ENCODE peak calls at places on chromosome 6, in nine cellular contexts. D, O, X, B, E, J, G, F and V are unnamed samples.

GRCh38 chr6:133051264-133051663 is 189.9 kb upstream of the EYA4 start:
- DNase-seq in X (no peak), B (no peak), G (no peak), D (no peak), O (no peak), F (no peak), J (no peak), E (no peak), V (no peak)

GRCh38 chr6:137076277-137077068 is 31.7 kb upstream of the IL20RA start:
- DNase-seq in F (peak), B (peak), O (peak), D (peak), X (peak), J (peak), G (peak), E (peak), V (peak)

GRCh38 chr6:117637770-117638169 is 35.5 kb upstream of the GOPC start:
- DNase-seq in G (no peak), B (no peak), E (no peak), D (no peak), F (no peak), O (no peak), J (no peak), X (no peak), V (no peak)

GRCh38 chr6:134851548-134851947 is 98.4 kb downstream of the ALDH8A1 start:
- DNase-seq in O (no peak), D (no peak), X (no peak), B (no peak), G (no peak), E (no peak), F (no peak), J (no peak), V (no peak)

GRCh38 chr6:144936764-144937163 is 651.6 kb downstream of the UTRN start:
- DNase-seq in O (no peak), G (no peak), D (no peak), B (no peak), J (no peak), F (no peak), X (no peak), E (no peak), V (no peak)

GRCh38 chr6:136007355-136007754 is 155.9 kb downstream of the PDE7B start:
- DNase-seq in X (no peak), E (no peak), F (no peak), B (no peak), J (no peak), O (no peak), G (peak), D (no peak), V (no peak)

GRCh38 chr6:165231581-165232276 is 77.7 kb downstream of the C6orf118 start:
- DNase-seq in O (peak), B (peak), F (no peak), G (peak), X (peak), D (no peak), E (no peak), J (no peak), V (no peak)

GRCh38 chr6:53718597-53719460 is 53.3 kb upstream of the KLHL31 start:
- DNase-seq in X (peak), J (no peak), O (peak), F (peak), B (peak), G (peak), E (peak), D (peak), V (no peak)

GRCh38 chr6:30682181-30683117 is 4.0 kb downstream of the PPP1R18 start:
- DNase-seq in X (peak), J (peak), O (peak), B (peak), G (peak), D (peak), E (peak), F (peak), V (peak)

GRCh38 chr6:113859349-113860164 is 2.4 kb downstream of the MARCKS start:
- DNase-seq in G (no peak), D (no peak), X (peak), E (peak), B (peak), F (no peak), J (peak), O (peak), V (peak)

GRCh38 chr6:76264466-76264865 is 192.0 kb upstream of the IMPG1 start:
- DNase-seq in B (no peak), X (no peak), O (no peak), D (no peak), F (no peak), G (no peak), J (no peak), E (no peak), V (no peak)

GRCh38 chr6:87276624-87277023 is 45.8 kb upstream of the SMIM8 start:
- DNase-seq in G (no peak), B (no peak), O (no peak), J (no peak), X (no peak), E (no peak), D (no peak), F (no peak), V (no peak)

GRCh38 chr6:165649701-165650137 is 13.3 kb downstream of the PDE10A start:
- DNase-seq in F (no peak), J (no peak), O (no peak), G (no peak), D (no peak), X (no peak), E (peak), B (no peak), V (no peak)

GRCh38 chr6:68235192-68235812 is 399.8 kb upstream of the ADGRB3 start:
- DNase-seq in F (no peak), O (no peak), D (no peak), G (no peak), B (no peak), J (no peak), X (no peak), E (no peak), V (no peak)

GRCh38 chr6:14748679-14749078 is 497.2 kb upstream of the JARID2 start:
- DNase-seq in B (no peak), F (no peak), E (no peak), X (no peak), G (no peak), J (no peak), O (no peak), D (no peak), V (no peak)

GRCh38 chr6:13413906-13414555 is 73.4 kb downstream of the GFOD1 start:
- DNase-seq in G (no peak), F (no peak), O (no peak), B (no peak), E (peak), X (peak), J (peak), D (no peak), V (peak)

GRCh38 chr6:135323202-135323668 is 142.1 kb downstream of the MYB start:
- DNase-seq in G (peak), B (no peak), O (no peak), E (no peak), D (peak), J (no peak), X (no peak), F (no peak), V (no peak)

GRCh38 chr6:44036196-44036595 is 91.1 kb downstream of the MRPL14 start:
- DNase-seq in E (no peak), X (no peak), F (no peak), D (no peak), O (no peak), J (no peak), B (no peak), G (no peak), V (no peak)

GRCh38 chr6:143325379-143326140 is 124.9 kb downstream of the ADAT2 start:
- DNase-seq in F (no peak), E (no peak), B (no peak), X (no peak), G (no peak), D (no peak), O (no peak), J (no peak), V (no peak)

GRCh38 chr6:107271208-107271790 is 156.0 kb upstream of the BEND3 start:
- DNase-seq in J (no peak), F (no peak), G (no peak), X (no peak), E (no peak), B (no peak), O (no peak), D (no peak), V (no peak)

GRCh38 chr6:89895273-89895874 is 1.1 kb downstream of the GJA10 start:
- DNase-seq in E (no peak), X (no peak), D (no peak), B (peak), G (peak), O (no peak), F (no peak), J (no peak), V (no peak)

GRCh38 chr6:9455794-9456193 is 959.1 kb downstream of the TFAP2A start:
- DNase-seq in J (no peak), D (no peak), G (no peak), O (no peak), B (no peak), E (no peak), X (no peak), F (no peak), V (no peak)

GRCh38 chr6:47603227-47603626 is 95.2 kb upstream of the ADGRF4 start:
- DNase-seq in J (no peak), G (no peak), X (no peak), O (no peak), E (no peak), D (no peak), F (no peak), B (no peak), V (no peak)

GRCh38 chr6:109793015-109793414 is 101.9 kb downstream of the FIG4 start:
- DNase-seq in E (no peak), D (no peak), O (no peak), F (no peak), J (no peak), B (no peak), X (no peak), G (no peak), V (no peak)

GRCh38 chr6:126112171-126112632 is 125.9 kb downstream of the TRMT11 start:
- DNase-seq in D (no peak), F (no peak), J (no peak), O (no peak), E (peak), G (no peak), B (peak), X (no peak), V (no peak)

GRCh38 chr6:108238321-108238720 is 22.5 kb downstream of the SNX3 start:
- DNase-seq in O (no peak), E (no peak), G (no peak), J (no peak), F (no peak), D (no peak), X (no peak), B (no peak), V (no peak)

GRCh38 chr6:42933195-42933594 is 3.9 kb downstream of the CNPY3 start:
- DNase-seq in X (no peak), G (peak), D (no peak), O (no peak), E (no peak), F (no peak), J (no peak), B (no peak), V (no peak)

GRCh38 chr6:13715444-13715883 is 3.8 kb upstream of the RANBP9 start:
- DNase-seq in O (no peak), B (no peak), J (no peak), X (no peak), F (no peak), G (peak), D (no peak), E (no peak), V (no peak)

GRCh38 chr6:55450007-55450406 is 122.7 kb downstream of the GFRAL start:
- DNase-seq in D (no peak), O (no peak), F (no peak), B (no peak), X (no peak), J (no peak), E (no peak), G (no peak), V (no peak)

GRCh38 chr6:22271044-22271443 is 25.8 kb downstream of the PRL start:
- DNase-seq in D (no peak), J (no peak), E (no peak), B (no peak), F (no peak), O (no peak), X (no peak), G (no peak), V (no peak)

GRCh38 chr6:129843573-129843972 is 17.5 kb downstream of the TMEM244 start:
- DNase-seq in O (no peak), D (no peak), J (no peak), X (no peak), E (no peak), G (no peak), B (no peak), F (no peak), V (no peak)

GRCh38 chr6:4133941-4134838 is 1.2 kb downstream of the ECI2 start:
- DNase-seq in J (no peak), E (peak), D (peak), X (peak), O (peak), F (no peak), G (peak), B (no peak), V (no peak)

GRCh38 chr6:14317616-14318015 is 200.0 kb downstream of the CD83 start:
- DNase-seq in O (no peak), X (no peak), J (no peak), E (no peak), F (no peak), G (no peak), D (no peak), B (no peak), V (no peak)

GRCh38 chr6:101747160-101747559 is 353.7 kb downstream of the GRIK2 start:
- DNase-seq in E (no peak), X (no peak), D (no peak), O (no peak), G (no peak), J (no peak), F (no peak), B (no peak), V (no peak)

GRCh38 chr6:40477246-40478126 is 109.7 kb downstream of the LRFN2 start:
- DNase-seq in G (no peak), E (no peak), D (no peak), O (no peak), X (no peak), J (no peak), F (no peak), B (no peak), V (no peak)

GRCh38 chr6:148840256-148840655 is 93.4 kb downstream of the UST start:
- DNase-seq in F (no peak), G (no peak), B (no peak), E (no peak), X (no peak), J (no peak), D (no peak), O (no peak), V (no peak)

GRCh38 chr6:16352821-16353438 is 114.5 kb downstream of the GMPR start:
- DNase-seq in B (no peak), J (no peak), E (no peak), X (no peak), G (no peak), F (no peak), O (no peak), D (no peak), V (no peak)

DNA sequence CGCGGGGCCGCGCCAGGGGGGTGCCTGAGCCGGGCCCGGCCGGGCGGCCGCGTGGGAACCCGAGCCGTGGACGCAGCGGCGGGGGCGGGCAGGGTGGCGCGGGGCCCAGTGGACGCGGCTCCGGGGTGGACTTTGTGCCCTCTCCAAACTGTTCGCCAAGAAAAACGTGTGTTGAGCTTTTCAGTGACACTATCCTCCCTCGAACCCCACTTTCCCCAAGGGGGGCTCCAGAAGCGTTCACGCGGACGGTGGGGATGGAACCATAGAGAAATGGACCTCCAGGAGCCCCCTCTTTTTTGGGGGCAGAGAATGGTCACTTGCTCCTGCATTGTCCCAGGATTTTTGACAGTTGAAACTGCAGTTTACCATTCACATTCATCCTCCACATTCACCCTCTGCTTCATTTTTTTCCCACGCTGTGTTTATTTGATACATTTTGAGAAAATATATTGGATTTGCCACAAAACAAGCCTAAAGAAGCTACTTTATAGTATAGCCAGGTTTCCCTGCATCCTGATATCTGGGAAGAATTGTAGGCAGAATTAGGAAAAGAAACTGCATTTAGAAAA is 2.8 kb upstream of the HIVEP1 start:
- DNase-seq in J (no peak), O (no peak), G (no peak), E (peak), X (no peak), B (no peak), D (no peak), F (no peak), V (no peak)
- TF ChIP-seq POLR2A in J (no peak), O (no peak), G (no peak), E (no peak), X (no peak), B (no peak), D (peak), F (no peak), V (no peak)

DNA sequence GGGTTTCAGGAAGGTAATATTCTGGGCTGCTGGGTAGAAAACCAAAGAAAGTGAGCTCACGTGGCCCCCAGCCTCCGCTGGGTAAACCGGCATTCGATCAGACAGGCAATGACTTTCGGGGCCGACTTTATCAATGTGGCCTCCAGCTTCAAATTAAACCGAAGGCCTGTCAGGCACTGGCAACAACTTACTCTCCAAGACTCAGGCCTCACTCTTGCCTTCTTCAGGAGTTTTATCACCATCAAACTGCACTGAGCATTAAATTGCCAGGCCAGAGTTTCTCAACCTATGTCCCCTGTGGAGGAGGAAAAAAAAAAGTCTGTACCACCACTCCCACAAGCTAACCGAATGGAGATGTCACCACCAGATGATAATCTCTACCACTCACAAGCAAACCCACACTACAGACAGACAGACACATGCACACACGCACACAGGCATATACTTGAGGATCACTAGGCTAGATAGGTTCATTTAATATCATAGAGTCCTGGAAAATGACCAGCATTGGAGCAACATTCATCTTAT is 1.1 kb upstream of the MBOAT1 start:
- DNase-seq in F (no peak), G (peak), E (peak), X (no peak), J (no peak), B (no peak), D (no peak), O (no peak), V (no peak)
- TF ChIP-seq POLR2A in F (no peak), G (no peak), E (no peak), X (no peak), J (no peak), B (no peak), D (no peak), O (no peak), V (no peak)

GRCh38 chr6:166956444-166957086 is at the start of gene RNASET2:
- DNase-seq in E (peak), B (peak), F (peak), J (peak), X (peak), O (peak), D (peak), G (peak), V (peak)
- TF ChIP-seq POLR2A in E (peak), B (peak), F (no peak), J (peak), X (peak), O (no peak), D (peak), G (peak), V (peak)

GRCh38 chr6:158718431-158719126 is 68.7 kb downstream of the SYTL3 start:
- DNase-seq in O (no peak), D (no peak), J (no peak), X (no peak), F (no peak), G (peak), E (peak), B (peak), V (no peak)
- TF ChIP-seq POLR2A in O (no peak), D (no peak), J (no peak), X (no peak), F (no peak), G (no peak), E (no peak), B (no peak), V (no peak)

GRCh38 chr6:33279257-33279695 is 2.4 kb downstream of the B3GALT4 start:
- DNase-seq in G (no peak), O (no peak), E (peak), X (peak), D (no peak), B (no peak), J (no peak), F (no peak), V (no peak)

GRCh38 chr6:33278810-33279209 is 1.9 kb downstream of the B3GALT4 start:
- DNase-seq in O (no peak), D (no peak), G (peak), E (no peak), J (no peak), F (no peak), X (no peak), B (no peak), V (no peak)

GRCh38 chr6:33276864-33277662 is at the start of gene B3GALT4:
- DNase-seq in B (peak), D (peak), X (peak), J (peak), O (peak), E (peak), G (peak), F (peak), V (peak)

GRCh38 chr6:33277663-33278391 is 904 bp downstream of the B3GALT4 start:
- DNase-seq in G (peak), B (peak), E (peak), O (no peak), X (no peak), J (no peak), F (no peak), D (peak), V (no peak)

GRCh38 chr6:33278392-33278741 is 1.4 kb downstream of the B3GALT4 start:
- DNase-seq in X (no peak), G (no peak), D (no peak), E (no peak), O (no peak), F (no peak), B (no peak), J (no peak), V (no peak)
- TF ChIP-seq POLR2A in X (no peak), G (no peak), D (no peak), E (no peak), O (no peak), F (no peak), B (no peak), J (no peak), V (no peak)

GRCh38 chr6:37237789-37238188 is 19.8 kb upstream of the TBC1D22B start:
- DNase-seq in E (no peak), J (no peak), X (no peak), G (no peak), D (no peak), B (no peak), O (no peak), F (no peak), V (no peak)

GRCh38 chr6:37242042-37242428 is 15.5 kb upstream of the TBC1D22B start:
- DNase-seq in G (no peak), X (no peak), O (no peak), D (no peak), E (no peak), J (no peak), F (no peak), B (no peak), V (no peak)

GRCh38 chr6:37241131-37241530 is 16.4 kb upstream of the TBC1D22B start:
- DNase-seq in B (no peak), G (no peak), O (no peak), F (no peak), J (no peak), X (no peak), E (no peak), D (no peak), V (no peak)

GRCh38 chr6:37239511-37239910 is 18.1 kb upstream of the TBC1D22B start:
- DNase-seq in E (no peak), J (no peak), D (no peak), G (no peak), O (no peak), X (no peak), F (no peak), B (no peak), V (no peak)

DNA sequence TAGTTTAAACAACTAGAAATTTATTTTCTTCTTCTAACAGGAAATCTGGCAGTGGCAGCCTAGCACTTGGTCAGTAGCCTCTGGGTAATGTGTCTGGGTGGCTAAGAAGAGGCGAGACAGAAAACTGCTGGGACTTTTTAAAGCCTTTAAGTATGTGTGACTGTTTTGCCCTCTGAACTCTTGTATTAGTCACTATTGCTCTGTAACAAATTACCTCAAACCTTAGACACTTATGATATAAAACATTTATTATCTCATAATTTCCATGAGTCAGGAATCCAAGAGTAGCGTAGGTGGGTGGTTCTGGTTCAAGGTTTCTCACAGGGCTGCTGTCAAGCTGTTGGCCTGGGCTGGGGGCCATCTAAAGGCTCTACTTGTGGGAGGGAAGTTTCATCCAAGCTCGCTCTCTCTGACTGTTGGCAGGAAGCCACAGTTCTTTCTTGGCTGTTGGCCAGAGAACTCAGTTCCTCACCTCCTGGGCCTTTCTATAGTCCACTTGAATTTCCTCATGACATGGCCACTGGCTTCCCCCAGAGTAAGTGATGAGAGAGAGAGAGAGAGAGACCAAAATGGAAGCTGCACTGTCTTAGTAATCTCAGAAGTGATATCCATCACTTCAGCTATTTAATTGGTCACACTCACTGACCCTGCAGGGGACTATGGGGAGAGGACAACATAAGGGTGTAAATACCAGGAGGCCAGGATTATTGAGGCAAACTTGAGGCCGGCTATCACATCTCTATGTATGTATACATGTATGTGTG is 17.4 kb upstream of the TBC1D22B start:
- DNase-seq in J (peak), F (peak), E (peak), G (peak), D (peak), O (peak), B (peak), X (peak), V (peak)
- TF ChIP-seq POLR2A in J (no peak), F (no peak), E (no peak), G (no peak), D (no peak), O (no peak), B (no peak), X (no peak), V (no peak)